ENCODE peak calls at places on chromosomes 6 and 20, in four cellular contexts. One of them, this sample, is unnamed.

GRCh38 chr6:126786262-126786661 is 332.2 kb upstream of the RSPO3 start:
- DNase-seq in GM13977: no peak
- DNase-seq in WERI-Rb-1: no peak
- DNase-seq in left ventricle myocardium inferior: no peak
- DNase-seq in this sample: no peak

GRCh38 chr20:25632940-25633790 is 9.4 kb upstream of the NANP start:
- DNase-seq in GM13977: no peak
- DNase-seq in left ventricle myocardium inferior: no peak
- DNase-seq in WERI-Rb-1: no peak
- DNase-seq in this sample: no peak

GRCh38 chr6:23633986-23634385 is 492.0 kb upstream of the NRSN1 start:
- DNase-seq in WERI-Rb-1: no peak
- DNase-seq in left ventricle myocardium inferior: no peak
- DNase-seq in GM13977: no peak
- DNase-seq in this sample: no peak

GRCh38 chr20:22816016-22816415 is 219.1 kb upstream of the SSTR4 start:
- DNase-seq in GM13977: no peak
- DNase-seq in left ventricle myocardium inferior: no peak
- DNase-seq in WERI-Rb-1: no peak
- DNase-seq in this sample: no peak

GRCh38 chr20:58069796-58070663 is 158.4 kb downstream of the ANKRD60 start:
- DNase-seq in WERI-Rb-1: no peak
- DNase-seq in left ventricle myocardium inferior: no peak
- DNase-seq in GM13977: no peak
- DNase-seq in this sample: no peak

GRCh38 chr6:117440558-117441525 is 15.1 kb upstream of the ROS1 start:
- DNase-seq in left ventricle myocardium inferior: no peak
- DNase-seq in GM13977: no peak
- DNase-seq in WERI-Rb-1: no peak
- DNase-seq in this sample: no peak

GRCh38 chr6:20370393-20370792 is 31.3 kb upstream of the E2F3 start:
- DNase-seq in WERI-Rb-1: no peak
- DNase-seq in GM13977: no peak
- DNase-seq in left ventricle myocardium inferior: no peak
- DNase-seq in this sample: no peak

GRCh38 chr6:168080397-168081077 is 1.5 kb upstream of the FRMD1 start:
- DNase-seq in WERI-Rb-1: no peak
- DNase-seq in left ventricle myocardium inferior: no peak
- DNase-seq in GM13977: no peak
- DNase-seq in this sample: no peak

GRCh38 chr6:35725721-35726438 is 11.0 kb upstream of the ARMC12 start:
- DNase-seq in left ventricle myocardium inferior: peak
- DNase-seq in WERI-Rb-1: no peak
- DNase-seq in GM13977: no peak
- DNase-seq in this sample: peak

GRCh38 chr6:164947174-164947573 is 362.2 kb downstream of the C6orf118 start:
- DNase-seq in left ventricle myocardium inferior: no peak
- DNase-seq in WERI-Rb-1: no peak
- DNase-seq in GM13977: no peak
- DNase-seq in this sample: no peak

GRCh38 chr6:3195695-3196497 is 31.6 kb downstream of the TUBB2B start:
- DNase-seq in GM13977: no peak
- DNase-seq in left ventricle myocardium inferior: no peak
- DNase-seq in WERI-Rb-1: peak
- DNase-seq in this sample: peak

GRCh38 chr6:14738933-14739332 is 506.9 kb upstream of the JARID2 start:
- DNase-seq in left ventricle myocardium inferior: no peak
- DNase-seq in GM13977: no peak
- DNase-seq in WERI-Rb-1: no peak
- DNase-seq in this sample: no peak

GRCh38 chr6:167045828-167046580 is 46.8 kb downstream of the CEP43 start:
- DNase-seq in GM13977: no peak
- DNase-seq in left ventricle myocardium inferior: no peak
- DNase-seq in WERI-Rb-1: no peak
- DNase-seq in this sample: no peak

GRCh38 chr20:36805396-36805795 is 31.8 kb upstream of the DSN1 start:
- DNase-seq in left ventricle myocardium inferior: no peak
- DNase-seq in GM13977: no peak
- DNase-seq in WERI-Rb-1: no peak
- DNase-seq in this sample: no peak

GRCh38 chr6:129667621-129668020 is 42.4 kb downstream of the ARHGAP18 start:
- DNase-seq in left ventricle myocardium inferior: no peak
- DNase-seq in WERI-Rb-1: no peak
- DNase-seq in GM13977: no peak
- DNase-seq in this sample: no peak

GRCh38 chr6:144214622-144215401 is 64.5 kb downstream of the STX11 start:
- DNase-seq in GM13977: no peak
- DNase-seq in left ventricle myocardium inferior: no peak
- DNase-seq in WERI-Rb-1: peak
- DNase-seq in this sample: no peak

GRCh38 chr6:33813960-33814662 is 10.3 kb upstream of the MLN start:
- DNase-seq in GM13977: no peak
- DNase-seq in WERI-Rb-1: no peak
- DNase-seq in left ventricle myocardium inferior: no peak
- DNase-seq in this sample: no peak

GRCh38 chr6:128336436-128337095 is 183.8 kb downstream of the PTPRK start:
- DNase-seq in WERI-Rb-1: no peak
- DNase-seq in left ventricle myocardium inferior: no peak
- DNase-seq in GM13977: no peak
- DNase-seq in this sample: no peak

GRCh38 chr6:38847497-38847896 is 132.4 kb downstream of the DNAH8 start:
- DNase-seq in GM13977: no peak
- DNase-seq in WERI-Rb-1: no peak
- DNase-seq in left ventricle myocardium inferior: no peak
- DNase-seq in this sample: peak

GRCh38 chr20:13554706-13555105 is 84.0 kb downstream of the TASP1 start:
- DNase-seq in GM13977: no peak
- DNase-seq in WERI-Rb-1: no peak
- DNase-seq in left ventricle myocardium inferior: no peak
- DNase-seq in this sample: no peak

GRCh38 chr20:21019831-21020655 is 86.1 kb downstream of the LINC00237 start:
- DNase-seq in WERI-Rb-1: no peak
- DNase-seq in GM13977: no peak
- DNase-seq in left ventricle myocardium inferior: no peak
- DNase-seq in this sample: no peak

GRCh38 chr6:33112148-33112547 is 36.4 kb downstream of the HLA-DPB1 start:
- DNase-seq in WERI-Rb-1: peak
- DNase-seq in left ventricle myocardium inferior: no peak
- DNase-seq in GM13977: peak
- DNase-seq in this sample: peak

GRCh38 chr6:108174371-108175175 is 8.8 kb downstream of the NR2E1 start:
- DNase-seq in left ventricle myocardium inferior: no peak
- DNase-seq in GM13977: peak
- DNase-seq in WERI-Rb-1: no peak
- DNase-seq in this sample: peak

GRCh38 chr20:22414354-22414753 is 170.0 kb downstream of the FOXA2 start:
- DNase-seq in WERI-Rb-1: no peak
- DNase-seq in left ventricle myocardium inferior: no peak
- DNase-seq in GM13977: no peak
- DNase-seq in this sample: no peak

GRCh38 chr6:121436966-121437756 is 1.7 kb downstream of the GJA1 start:
- DNase-seq in WERI-Rb-1: no peak
- DNase-seq in GM13977: no peak
- DNase-seq in left ventricle myocardium inferior: peak
- DNase-seq in this sample: peak

GRCh38 chr6:163354085-163354484 is 60.4 kb upstream of the QKI start:
- DNase-seq in WERI-Rb-1: no peak
- DNase-seq in left ventricle myocardium inferior: no peak
- DNase-seq in GM13977: no peak
- DNase-seq in this sample: no peak

GRCh38 chr6:15513131-15513771 is 149.6 kb downstream of the DTNBP1 start:
- DNase-seq in GM13977: no peak
- DNase-seq in WERI-Rb-1: no peak
- DNase-seq in left ventricle myocardium inferior: no peak
- DNase-seq in this sample: no peak

GRCh38 chr6:31122803-31123706 is 2.8 kb upstream of the CDSN start:
- DNase-seq in left ventricle myocardium inferior: peak
- DNase-seq in GM13977: no peak
- DNase-seq in WERI-Rb-1: no peak
- DNase-seq in this sample: no peak

GRCh38 chr6:157614026-157614484 is 209.0 kb upstream of the SNX9 start:
- DNase-seq in left ventricle myocardium inferior: no peak
- DNase-seq in GM13977: no peak
- DNase-seq in WERI-Rb-1: no peak
- DNase-seq in this sample: no peak

GRCh38 chr6:74607934-74608333 is 597.9 kb downstream of the COL12A1 start:
- DNase-seq in WERI-Rb-1: no peak
- DNase-seq in left ventricle myocardium inferior: no peak
- DNase-seq in GM13977: no peak
- DNase-seq in this sample: no peak

GRCh38 chr6:79127660-79128059 is 49.6 kb upstream of the PHIP start:
- DNase-seq in WERI-Rb-1: peak
- DNase-seq in left ventricle myocardium inferior: no peak
- DNase-seq in GM13977: no peak
- DNase-seq in this sample: no peak

GRCh38 chr6:130008236-130008873 is 10.0 kb upstream of the L3MBTL3 start:
- DNase-seq in GM13977: no peak
- DNase-seq in left ventricle myocardium inferior: no peak
- DNase-seq in WERI-Rb-1: no peak
- DNase-seq in this sample: no peak

GRCh38 chr6:134368670-134369069 is 50.8 kb upstream of the SGK1 start:
- DNase-seq in GM13977: no peak
- DNase-seq in left ventricle myocardium inferior: no peak
- DNase-seq in WERI-Rb-1: no peak
- DNase-seq in this sample: no peak

GRCh38 chr6:29419516-29419915 is 4.8 kb downstream of the OR12D1 start:
- DNase-seq in GM13977: no peak
- DNase-seq in WERI-Rb-1: no peak
- DNase-seq in left ventricle myocardium inferior: no peak
- DNase-seq in this sample: no peak

DNA sequence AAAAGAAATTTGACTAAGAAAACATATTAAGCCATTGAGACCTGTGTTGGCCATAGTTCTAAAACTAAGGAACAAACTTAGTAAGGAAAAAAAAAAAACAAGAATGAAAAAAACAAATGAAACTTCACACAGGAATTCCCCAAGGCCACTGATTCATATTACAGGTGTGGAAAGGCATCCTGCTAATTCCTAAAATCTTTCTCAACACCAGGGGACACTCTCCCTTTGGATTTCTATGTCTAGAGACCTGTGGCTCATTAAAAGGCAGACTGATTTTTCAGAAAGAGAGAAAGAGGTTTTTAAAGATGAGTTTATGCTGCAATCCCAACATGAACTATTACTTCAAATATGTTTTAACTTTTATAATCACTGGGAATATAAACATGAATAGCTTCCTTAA is at the start of gene OR12D1:
- DNase-seq in left ventricle myocardium inferior: no peak
- DNase-seq in WERI-Rb-1: no peak
- DNase-seq in GM13977: no peak
- DNase-seq in this sample: no peak
- TF ChIP-seq CTCF in left ventricle myocardium inferior: no peak
- TF ChIP-seq CTCF in WERI-Rb-1: peak
- TF ChIP-seq CTCF in GM13977: no peak
- TF ChIP-seq CTCF in this sample: no peak

DNA sequence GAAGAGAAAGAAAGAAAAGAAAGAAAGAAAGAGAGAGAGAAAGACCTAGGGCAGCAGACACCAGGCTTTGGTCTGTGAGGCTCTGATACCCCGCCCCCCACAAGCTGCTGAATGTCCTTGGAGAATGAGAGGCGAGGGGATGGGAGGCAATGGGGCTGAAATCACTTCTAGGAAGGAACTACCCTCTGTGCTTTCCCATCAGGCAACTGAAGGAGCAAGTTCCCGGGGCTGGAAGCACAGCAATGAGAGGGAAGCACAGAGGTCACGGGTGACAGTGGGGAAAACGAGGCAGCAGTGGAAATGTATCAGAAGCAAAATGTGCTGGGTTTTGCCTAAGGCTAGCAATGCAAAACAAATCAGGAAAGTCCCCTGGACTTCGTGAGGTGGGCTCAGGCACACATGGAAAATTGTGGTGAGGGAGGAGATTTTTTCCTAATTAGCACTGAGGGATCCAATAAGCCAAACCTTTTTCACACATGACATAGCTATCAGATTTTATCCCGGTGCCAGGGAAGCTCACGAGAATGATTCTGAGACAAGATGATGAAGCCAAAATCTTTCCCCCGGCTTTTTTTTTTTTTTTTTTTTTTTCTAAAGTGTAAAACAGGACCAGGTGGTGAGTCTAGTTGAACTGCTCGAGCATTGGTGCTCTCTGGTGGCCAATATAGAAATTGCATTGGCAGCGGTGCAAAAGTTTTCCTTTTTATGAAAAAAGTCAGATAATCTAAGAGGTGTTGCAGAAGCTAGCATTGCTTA is 16.8 kb upstream of the ARFGEF2 start:
- DNase-seq in WERI-Rb-1: peak
- DNase-seq in left ventricle myocardium inferior: peak
- DNase-seq in GM13977: peak
- DNase-seq in this sample: peak
- TF ChIP-seq CTCF in WERI-Rb-1: peak
- TF ChIP-seq CTCF in left ventricle myocardium inferior: peak
- TF ChIP-seq CTCF in GM13977: peak
- TF ChIP-seq CTCF in this sample: peak

GRCh38 chr6:8839626-8840025 is 404.3 kb upstream of the SLC35B3 start:
- DNase-seq in WERI-Rb-1: no peak
- DNase-seq in left ventricle myocardium inferior: no peak
- DNase-seq in GM13977: no peak
- DNase-seq in this sample: no peak

GRCh38 chr6:8831366-8832152 is 396.2 kb upstream of the SLC35B3 start:
- DNase-seq in GM13977: no peak
- DNase-seq in WERI-Rb-1: no peak
- DNase-seq in left ventricle myocardium inferior: no peak
- DNase-seq in this sample: no peak

DNA sequence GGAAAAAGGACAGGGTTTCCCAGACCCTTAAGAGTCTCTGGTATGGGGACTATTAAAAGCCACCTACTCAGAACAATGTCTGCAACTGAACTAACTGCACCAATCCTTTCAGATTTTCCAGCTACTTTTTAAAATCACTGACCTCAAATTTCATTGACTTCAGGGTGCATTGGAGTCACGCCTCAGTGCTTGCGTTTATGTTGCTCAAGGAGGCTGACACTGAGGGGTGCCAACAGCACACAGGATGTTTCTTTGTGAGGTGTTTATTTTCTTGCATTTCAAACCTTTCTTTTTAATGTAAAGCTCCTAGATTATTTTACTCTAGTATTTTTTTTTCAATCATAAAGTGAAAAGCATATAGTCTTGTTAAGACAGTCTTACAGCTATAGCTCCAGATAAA is 402.0 kb upstream of the SLC35B3 start:
- DNase-seq in left ventricle myocardium inferior: no peak
- DNase-seq in GM13977: no peak
- DNase-seq in WERI-Rb-1: no peak
- DNase-seq in this sample: no peak
- TF ChIP-seq CTCF in left ventricle myocardium inferior: no peak
- TF ChIP-seq CTCF in GM13977: no peak
- TF ChIP-seq CTCF in WERI-Rb-1: no peak
- TF ChIP-seq CTCF in this sample: no peak

GRCh38 chr20:6824401-6824800 is 56.9 kb downstream of the BMP2 start:
- DNase-seq in GM13977: no peak
- DNase-seq in WERI-Rb-1: no peak
- DNase-seq in left ventricle myocardium inferior: no peak
- DNase-seq in this sample: no peak

GRCh38 chr20:6818033-6818808 is 50.7 kb downstream of the BMP2 start:
- DNase-seq in WERI-Rb-1: no peak
- DNase-seq in GM13977: no peak
- DNase-seq in left ventricle myocardium inferior: no peak
- DNase-seq in this sample: no peak

GRCh38 chr20:6814945-6815344 is 47.5 kb downstream of the BMP2 start:
- DNase-seq in left ventricle myocardium inferior: no peak
- DNase-seq in WERI-Rb-1: no peak
- DNase-seq in GM13977: no peak
- DNase-seq in this sample: no peak

GRCh38 chr20:6819599-6819998 is 52.1 kb downstream of the BMP2 start:
- DNase-seq in left ventricle myocardium inferior: no peak
- DNase-seq in WERI-Rb-1: no peak
- DNase-seq in GM13977: no peak
- DNase-seq in this sample: no peak
- TF ChIP-seq CTCF in left ventricle myocardium inferior: no peak
- TF ChIP-seq CTCF in WERI-Rb-1: no peak
- TF ChIP-seq CTCF in GM13977: no peak
- TF ChIP-seq CTCF in this sample: no peak

This sample was measured in activated CD8-positive, alpha-beta T cell treated with anti-CD3 and anti-CD28 coated beads for 36 hours.